ENCODE peak calls at places on chromosomes 1 and 21, in five cellular contexts. R, V, F, E and N are unnamed samples.

GRCh38 chr1:80248886-80249285 is 1242.4 kb upstream of the ADGRL4 start:
- DNase-seq in F (no peak), R (no peak), V (no peak), E (no peak), N (no peak)

GRCh38 chr1:200429221-200429751 is 19.4 kb upstream of the ZNF281 start:
- DNase-seq in F (no peak), V (no peak), E (no peak), R (no peak), N (no peak)

GRCh38 chr1:204507317-204508105 is 8.7 kb upstream of the MDM4 start:
- DNase-seq in R (no peak), E (no peak), V (peak), F (peak), N (no peak)

GRCh38 chr1:218501073-218501612 is 156.0 kb downstream of the TGFB2 start:
- DNase-seq in E (no peak), F (no peak), V (no peak), R (no peak), N (no peak)

GRCh38 chr1:226534098-226534497 is 14.5 kb upstream of the STUM start:
- DNase-seq in F (no peak), V (no peak), E (no peak), R (no peak), N (no peak)

GRCh38 chr1:187203257-187203656 is 374.5 kb downstream of the PLA2G4A start:
- DNase-seq in E (no peak), V (no peak), R (no peak), F (no peak), N (no peak)

GRCh38 chr1:98035587-98035986 is 114.8 kb upstream of the DPYD start:
- DNase-seq in E (no peak), F (peak), R (no peak), V (no peak), N (no peak)

GRCh38 chr1:1006305-1007159 is 6.6 kb upstream of the HES4 start:
- DNase-seq in V (peak), E (no peak), F (no peak), R (no peak), N (no peak)

GRCh38 chr1:902802-903201 is 20.9 kb upstream of the SAMD11 start:
- DNase-seq in F (no peak), E (no peak), V (no peak), R (peak), N (no peak)

GRCh38 chr1:169725930-169726329 is 7.9 kb downstream of the SELE start:
- DNase-seq in V (no peak), E (no peak), R (no peak), F (no peak), N (no peak)

GRCh38 chr1:236844499-236845271 is 49.6 kb downstream of the MTR start:
- DNase-seq in E (no peak), R (no peak), V (no peak), F (no peak), N (no peak)

GRCh38 chr1:18021242-18021641 is 86.4 kb upstream of the IGSF21 start:
- DNase-seq in R (no peak), E (no peak), F (no peak), V (no peak), N (no peak)

GRCh38 chr21:46180778-46181391 is 3.4 kb downstream of the SPATC1L start:
- DNase-seq in F (no peak), V (no peak), E (no peak), R (peak), N (no peak)

GRCh38 chr1:230808268-230808872 is 60.0 kb downstream of the C1orf198 start:
- DNase-seq in E (no peak), V (no peak), F (no peak), R (no peak), N (no peak)

GRCh38 chr1:89279011-89279466 is 6.4 kb upstream of the GBP5 start:
- DNase-seq in R (no peak), E (no peak), V (no peak), F (no peak), N (no peak)

GRCh38 chr1:56477164-56478111 is 101.9 kb downstream of the PLPP3 start:
- DNase-seq in V (peak), R (peak), E (no peak), F (no peak), N (no peak)

GRCh38 chr1:222618880-222619321 is 1.0 kb downstream of the MIA3 start:
- DNase-seq in E (no peak), R (peak), V (peak), F (peak), N (peak)

GRCh38 chr1:200659269-200659668 is 10.4 kb downstream of the DDX59 start:
- DNase-seq in R (no peak), E (no peak), F (no peak), V (no peak), N (no peak)

GRCh38 chr1:77416692-77417450 is 135.1 kb downstream of the AK5 start:
- DNase-seq in R (no peak), F (peak), E (no peak), V (peak), N (no peak)

GRCh38 chr1:185154912-185155513 is 1.7 kb downstream of the TRMT1L start:
- DNase-seq in V (no peak), R (no peak), F (no peak), E (no peak), N (no peak)

GRCh38 chr1:2468041-2468472 is 8.0 kb upstream of the PLCH2 start:
- DNase-seq in F (no peak), E (peak), V (peak), R (no peak), N (no peak)

GRCh38 chr21:33418686-33419085 is 15.5 kb downstream of the IFNGR2 start:
- DNase-seq in V (no peak), R (peak), F (no peak), E (no peak), N (no peak)

GRCh38 chr1:87242445-87243185 is 86.1 kb upstream of the LMO4 start:
- DNase-seq in E (no peak), F (no peak), V (no peak), R (no peak), N (no peak)

GRCh38 chr1:177351361-177352108 is 180.8 kb downstream of the BRINP2 start:
- DNase-seq in R (no peak), F (no peak), V (no peak), E (no peak), N (no peak)

GRCh38 chr1:150696151-150696550 is 803 bp downstream of the GOLPH3L start:
- DNase-seq in E (no peak), V (no peak), F (no peak), R (no peak), N (peak)

GRCh38 chr1:1081311-1082238 is 7.5 kb upstream of the RNF223 start:
- DNase-seq in V (no peak), E (no peak), R (peak), F (no peak), N (no peak)

GRCh38 chr1:30654188-30654587 is 69.2 kb downstream of the MATN1 start:
- DNase-seq in F (no peak), R (peak), E (no peak), V (no peak), N (no peak)

GRCh38 chr1:154972517-154973343 is 1.8 kb upstream of the CKS1B start:
- DNase-seq in R (peak), E (no peak), V (peak), F (no peak), N (peak)

GRCh38 chr1:205199090-205199930 is 12.2 kb downstream of the DSTYK start:
- DNase-seq in E (no peak), R (no peak), V (no peak), F (no peak), N (no peak)

GRCh38 chr1:231161711-231162299 is at the start of gene TRIM67:
- DNase-seq in R (no peak), F (peak), E (no peak), V (no peak), N (no peak)

GRCh38 chr1:26530898-26531598 is 1.5 kb downstream of the RPS6KA1 start:
- DNase-seq in F (peak), R (no peak), V (no peak), E (no peak), N (peak)

GRCh38 chr1:224733021-224733911 is 117.1 kb downstream of the CNIH3 start:
- DNase-seq in V (no peak), F (no peak), E (no peak), R (no peak), N (no peak)